ENCODE peak calls at places on chromosome 19, in four cellular contexts. One of them, this sample, is unnamed.

GRCh38 chr19:48568345-48568886 is 16.4 kb downstream of the SULT2B1 start:
- DNase-seq in NCI-H460: peak; percentile 79
- DNase-seq in neuronal stem cell: no peak
- DNase-seq in fibroblast of gingiva: peak; percentile 94
- DNase-seq in this sample: peak; percentile 95

GRCh38 chr19:3115916-3116602 is 19.8 kb upstream of the GNA15 start:
- DNase-seq in NCI-H460: peak; percentile 11
- DNase-seq in neuronal stem cell: no peak
- DNase-seq in fibroblast of gingiva: peak; percentile 44
- DNase-seq in this sample: no peak

GRCh38 chr19:49057636-49058234 is at the start of gene CGB7:
- DNase-seq in NCI-H460: peak; percentile 31
- DNase-seq in neuronal stem cell: peak; percentile 64
- DNase-seq in fibroblast of gingiva: peak; percentile 17
- DNase-seq in this sample: peak; percentile 44

GRCh38 chr19:3516675-3517207 is 10.6 kb downstream of the FZR1 start:
- DNase-seq in NCI-H460: no peak
- DNase-seq in neuronal stem cell: no peak
- DNase-seq in fibroblast of gingiva: no peak
- DNase-seq in this sample: no peak

GRCh38 chr19:15759962-15760565 is 22.3 kb downstream of the OR10H3 start:
- DNase-seq in NCI-H460: no peak
- DNase-seq in neuronal stem cell: no peak
- DNase-seq in fibroblast of gingiva: no peak
- DNase-seq in this sample: no peak

GRCh38 chr19:35673121-35673804 is 6.9 kb downstream of the UPK1A start:
- DNase-seq in NCI-H460: peak; percentile 33
- DNase-seq in neuronal stem cell: no peak
- DNase-seq in fibroblast of gingiva: peak; percentile 29
- DNase-seq in this sample: peak; percentile 73

GRCh38 chr19:58581227-58582141 is 8.3 kb upstream of the MZF1 start:
- DNase-seq in NCI-H460: peak; percentile 20
- DNase-seq in neuronal stem cell: peak; percentile 76
- DNase-seq in fibroblast of gingiva: peak; percentile 83
- DNase-seq in this sample: peak; percentile 85

GRCh38 chr19:5691930-5692784 is 2.1 kb downstream of the RPL36 start:
- DNase-seq in NCI-H460: no peak
- DNase-seq in neuronal stem cell: no peak
- DNase-seq in fibroblast of gingiva: no peak
- DNase-seq in this sample: peak; percentile 63

GRCh38 chr19:45128109-45128508 is 32.7 kb downstream of the NKPD1 start:
- DNase-seq in NCI-H460: no peak
- DNase-seq in neuronal stem cell: no peak
- DNase-seq in fibroblast of gingiva: no peak
- DNase-seq in this sample: no peak

GRCh38 chr19:13954185-13954584 is 1.9 kb downstream of the DCAF15 start:
- DNase-seq in NCI-H460: no peak
- DNase-seq in neuronal stem cell: no peak
- DNase-seq in fibroblast of gingiva: no peak
- DNase-seq in this sample: no peak

GRCh38 chr19:42850981-42851717 is 28.4 kb downstream of the PSG1 start:
- DNase-seq in NCI-H460: no peak
- DNase-seq in neuronal stem cell: no peak
- DNase-seq in fibroblast of gingiva: peak; percentile 95
- DNase-seq in this sample: peak; percentile 97

GRCh38 chr19:2645816-2646215 is 56.7 kb downstream of the GNG7 start:
- DNase-seq in NCI-H460: no peak
- DNase-seq in neuronal stem cell: no peak
- DNase-seq in fibroblast of gingiva: no peak
- DNase-seq in this sample: no peak

GRCh38 chr19:28737021-28737525 is 475.9 kb downstream of the UQCRFS1 start:
- DNase-seq in NCI-H460: no peak
- DNase-seq in neuronal stem cell: no peak
- DNase-seq in fibroblast of gingiva: peak; percentile 23
- DNase-seq in this sample: peak; percentile 20

GRCh38 chr19:45362291-45362690 is 8.1 kb downstream of the ERCC2 start:
- DNase-seq in NCI-H460: no peak
- DNase-seq in neuronal stem cell: no peak
- DNase-seq in fibroblast of gingiva: no peak
- DNase-seq in this sample: no peak

GRCh38 chr19:41376241-41376997 is at the start of gene TMEM91:
- DNase-seq in NCI-H460: no peak
- DNase-seq in neuronal stem cell: no peak
- DNase-seq in fibroblast of gingiva: peak; percentile 17
- DNase-seq in this sample: no peak

GRCh38 chr19:53894736-53895135 is 12.7 kb downstream of the PRKCG start:
- DNase-seq in NCI-H460: no peak
- DNase-seq in neuronal stem cell: no peak
- DNase-seq in fibroblast of gingiva: no peak
- DNase-seq in this sample: no peak

GRCh38 chr19:49415102-49415809 is 8.0 kb downstream of the PTH2 start:
- DNase-seq in NCI-H460: no peak
- DNase-seq in neuronal stem cell: no peak
- DNase-seq in fibroblast of gingiva: peak; percentile 9
- DNase-seq in this sample: no peak

GRCh38 chr19:44282846-44283245 is 22.0 kb downstream of the ZNF235 start:
- DNase-seq in NCI-H460: no peak
- DNase-seq in neuronal stem cell: no peak
- DNase-seq in fibroblast of gingiva: no peak
- DNase-seq in this sample: peak; percentile 21

GRCh38 chr19:21314676-21315075 is 14.5 kb downstream of the ZNF708 start:
- DNase-seq in NCI-H460: no peak
- DNase-seq in neuronal stem cell: no peak
- DNase-seq in fibroblast of gingiva: no peak
- DNase-seq in this sample: no peak

GRCh38 chr19:2627319-2627829 is 75.1 kb downstream of the GNG7 start:
- DNase-seq in NCI-H460: peak; percentile 71
- DNase-seq in neuronal stem cell: no peak
- DNase-seq in fibroblast of gingiva: peak; percentile 93
- DNase-seq in this sample: peak; percentile 98

GRCh38 chr19:3528080-3528479 is 10.9 kb upstream of the TEKTIP1 start:
- DNase-seq in NCI-H460: no peak
- DNase-seq in neuronal stem cell: no peak
- DNase-seq in fibroblast of gingiva: no peak
- DNase-seq in this sample: no peak

This sample was measured in foreskin fibroblast.